ENCODE peak calls at places on chromosomes 3 and 15, in nine cellular contexts. V is NCI-H2029 treated with DMSO at 0.1 percent for 48 hours, C is dorsolateral prefrontal cortex, S is NCI-H187, G is RCC 7860, E is mesenteric fat pad, Y is NCI-H1694 treated with DMSO at 0.1 percent for 48 hours, L is COR-L47, M is Peyer's patch. O is an unnamed sample.
A peak's percentile ranks its signal among the peaks of the same experiment; 100 is the strongest.

GRCh38 chr15:70509282-70510272 is 253.8 kb downstream of the UACA start:
- DNase-seq in M (no peak), V (no peak), C (no peak), E (no peak), L (no peak), S (no peak), G (no peak), Y (no peak), O (no peak)

GRCh38 chr15:28943611-28944230 is 57.9 kb downstream of the APBA2 start:
- DNase-seq in E (peak; percentile 43), G (no peak), Y (no peak), C (peak; percentile 17), M (no peak), S (no peak), V (no peak), L (no peak), O (no peak)

GRCh38 chr3:127738192-127738840 is 65.6 kb downstream of the ABTB1 start:
- DNase-seq in V (no peak), C (no peak), E (no peak), L (no peak), S (no peak), Y (no peak), M (no peak), G (peak; percentile 77), O (no peak)

GRCh38 chr3:13620776-13621365 is 71.9 kb downstream of the FBLN2 start:
- DNase-seq in M (no peak), S (no peak), L (no peak), G (no peak), V (no peak), C (no peak), Y (no peak), E (no peak), O (no peak)

GRCh38 chr3:103976931-103977339 is 1389.8 kb upstream of the ALCAM start:
- DNase-seq in Y (no peak), E (no peak), C (no peak), G (no peak), S (no peak), L (no peak), V (no peak), M (no peak), O (no peak)

GRCh38 chr3:125643127-125643526 is 47.8 kb upstream of the OSBPL11 start:
- DNase-seq in Y (no peak), L (no peak), S (peak; percentile 1), G (no peak), E (no peak), M (no peak), C (no peak), V (no peak), O (no peak)

GRCh38 chr3:74614133-74614967 is at the start of gene CNTN3:
- DNase-seq in G (no peak), S (no peak), E (no peak), V (no peak), C (peak; percentile 34), L (peak; percentile 6), Y (no peak), M (no peak), O (no peak)

GRCh38 chr15:64583519-64583918 is 123.1 kb downstream of the ZNF609 start:
- DNase-seq in M (no peak), S (no peak), L (no peak), G (no peak), V (no peak), E (no peak), Y (no peak), C (no peak), O (no peak)

GRCh38 chr15:91855684-91856553 is 2.4 kb downstream of the SLCO3A1 start:
- DNase-seq in V (peak; percentile 48), G (no peak), M (no peak), C (no peak), L (peak; percentile 67), E (no peak), S (peak; percentile 67), Y (peak; percentile 57), O (peak; percentile 67)

GRCh38 chr3:191343115-191343514 is 12.8 kb upstream of the UTS2B start:
- DNase-seq in G (peak; percentile 1), E (no peak), C (no peak), M (no peak), Y (no peak), L (no peak), V (no peak), S (no peak), O (no peak)

GRCh38 chr3:171306631-171307030 is 153.6 kb downstream of the TNIK start:
- DNase-seq in G (peak; percentile 93), M (no peak), S (no peak), Y (peak; percentile 3), V (no peak), L (no peak), C (peak; percentile 78), E (no peak), O (no peak)

GRCh38 chr15:26901036-26901435 is 34.2 kb downstream of the GABRA5 start:
- DNase-seq in G (no peak), Y (no peak), L (no peak), C (no peak), S (no peak), E (no peak), V (no peak), M (no peak), O (no peak)

GRCh38 chr3:66472313-66473134 is 28.3 kb downstream of the LRIG1 start:
- DNase-seq in S (no peak), C (no peak), L (no peak), V (no peak), M (no peak), E (no peak), Y (no peak), G (peak; percentile 6), O (no peak)

GRCh38 chr3:132038198-132038825 is 3.5 kb upstream of the CPNE4 start:
- DNase-seq in C (no peak), V (no peak), S (no peak), Y (no peak), E (no peak), G (peak; percentile 33), L (peak; percentile 40), M (no peak), O (no peak)

GRCh38 chr15:38072507-38073277 is 138.3 kb downstream of the TMCO5A start:
- DNase-seq in C (peak; percentile 92), V (no peak), S (peak; percentile 20), Y (no peak), E (peak; percentile 92), G (peak; percentile 35), M (peak; percentile 25), L (no peak), O (no peak)

GRCh38 chr3:148833223-148833622 is 5.6 kb downstream of the CPB1 start:
- DNase-seq in C (no peak), S (no peak), M (no peak), E (no peak), Y (no peak), L (no peak), V (no peak), G (no peak), O (no peak)

GRCh38 chr3:25783661-25784512 is 644 bp upstream of the NGLY1 start:
- DNase-seq in V (peak; percentile 18), E (no peak), M (peak; percentile 53), C (peak; percentile 53), L (peak; percentile 8), Y (peak; percentile 8), G (no peak), S (no peak), O (no peak)